ENCODE peak calls at places on chromosomes 7 and 10, in eight cellular contexts. O is endothelial cell of umbilical vein, B is H9, Q is IMR-90, L is HCT116, N is HepG2, C is MM.1S, S is GM12878. T is an unnamed sample.

GRCh38 chr10:15539262-15539661 is 168.2 kb upstream of the FAM171A1 start:
- DNase-seq in S (no peak), L (no peak), N (no peak), C (no peak), Q (no peak), O (no peak), B (no peak), T (no peak)

GRCh38 chr10:23927926-23928325 is 281.0 kb upstream of the KIAA1217 start:
- DNase-seq in N (no peak), O (no peak), B (no peak), Q (no peak), S (no peak), L (no peak), C (no peak), T (no peak)

GRCh38 chr10:70357447-70358035 is 24.9 kb downstream of the LRRC20 start:
- DNase-seq in B (no peak), S (no peak), N (no peak), L (no peak), O (no peak), Q (peak; percentile 77), C (no peak), T (no peak)

GRCh38 chr10:129744896-129745750 is 219.0 kb downstream of the EBF3 start:
- DNase-seq in N (no peak), B (no peak), O (no peak), L (no peak), C (no peak), Q (no peak), S (no peak), T (no peak)

GRCh38 chr7:118755067-118755625 is 530.6 kb downstream of the ANKRD7 start:
- DNase-seq in Q (no peak), S (no peak), C (peak; percentile 37), N (no peak), O (no peak), L (no peak), B (no peak), T (no peak)

GRCh38 chr10:70604106-70604505 is 1.6 kb upstream of the PRF1 start:
- DNase-seq in B (no peak), Q (no peak), O (no peak), N (no peak), S (no peak), C (no peak), L (no peak), T (no peak)

GRCh38 chr10:77131214-77131613 is 506.4 kb downstream of the KCNMA1 start:
- DNase-seq in L (no peak), S (no peak), B (no peak), O (no peak), C (no peak), Q (peak; percentile 82), N (no peak), T (no peak)

GRCh38 chr10:11245981-11246590 is 228.4 kb downstream of the CELF2 start:
- DNase-seq in Q (no peak), S (no peak), O (no peak), C (peak; percentile 42), B (no peak), L (no peak), N (no peak), T (no peak)

GRCh38 chr10:23013581-23014335 is 81.6 kb upstream of the MSRB2 start:
- DNase-seq in B (no peak), Q (no peak), S (no peak), C (no peak), L (no peak), N (no peak), O (no peak), T (no peak)

GRCh38 chr7:111587126-111587525 is 24.8 kb upstream of the IMMP2L start:
- DNase-seq in C (no peak), L (no peak), Q (no peak), B (no peak), O (no peak), N (no peak), S (no peak), T (no peak)

GRCh38 chr10:48469516-48470020 is 135.3 kb downstream of the ARHGAP22 start:
- DNase-seq in O (no peak), C (no peak), S (no peak), N (no peak), B (peak; percentile 22), Q (no peak), L (no peak), T (no peak)

GRCh38 chr7:116511552-116512523 is 12.3 kb downstream of the CAV2 start:
- DNase-seq in L (peak; percentile 85), B (no peak), O (peak; percentile 96), S (peak; percentile 72), Q (peak; percentile 69), C (peak; percentile 96), N (peak; percentile 10), T (peak; percentile 67)

GRCh38 chr10:60237977-60238376 is 151.7 kb downstream of the ANK3 start:
- DNase-seq in S (peak; percentile 28), B (no peak), L (no peak), O (no peak), N (no peak), C (no peak), Q (peak; percentile 13), T (no peak)

GRCh38 chr10:84846646-84847045 is 518.3 kb downstream of the CCSER2 start:
- DNase-seq in O (no peak), Q (no peak), L (no peak), C (no peak), N (no peak), B (no peak), S (no peak), T (no peak)

GRCh38 chr7:141416691-141417268 is 134.4 kb upstream of the AGK start:
- DNase-seq in N (no peak), S (no peak), B (no peak), L (no peak), Q (no peak), O (no peak), C (no peak), T (no peak)

GRCh38 chr10:12376211-12376610 is 26.9 kb downstream of the CAMK1D start:
- DNase-seq in Q (no peak), S (no peak), N (no peak), C (no peak), B (no peak), O (no peak), L (no peak), T (no peak)

GRCh38 chr7:106947244-106947728 is 82.2 kb downstream of the PIK3CG start:
- DNase-seq in S (no peak), B (peak; percentile 79), C (peak; percentile 86), O (peak; percentile 83), Q (peak; percentile 83), L (peak; percentile 68), N (peak; percentile 35), T (peak; percentile 49)
- H3K9ac ChIP-seq in S (no peak overlapping the region), B (no peak overlapping the region), C (no peak overlapping the region), O (no peak overlapping the region), Q (no peak overlapping the region), L (no peak overlapping the region), N (no peak overlapping the region), T (no peak overlapping the region)

DNA sequence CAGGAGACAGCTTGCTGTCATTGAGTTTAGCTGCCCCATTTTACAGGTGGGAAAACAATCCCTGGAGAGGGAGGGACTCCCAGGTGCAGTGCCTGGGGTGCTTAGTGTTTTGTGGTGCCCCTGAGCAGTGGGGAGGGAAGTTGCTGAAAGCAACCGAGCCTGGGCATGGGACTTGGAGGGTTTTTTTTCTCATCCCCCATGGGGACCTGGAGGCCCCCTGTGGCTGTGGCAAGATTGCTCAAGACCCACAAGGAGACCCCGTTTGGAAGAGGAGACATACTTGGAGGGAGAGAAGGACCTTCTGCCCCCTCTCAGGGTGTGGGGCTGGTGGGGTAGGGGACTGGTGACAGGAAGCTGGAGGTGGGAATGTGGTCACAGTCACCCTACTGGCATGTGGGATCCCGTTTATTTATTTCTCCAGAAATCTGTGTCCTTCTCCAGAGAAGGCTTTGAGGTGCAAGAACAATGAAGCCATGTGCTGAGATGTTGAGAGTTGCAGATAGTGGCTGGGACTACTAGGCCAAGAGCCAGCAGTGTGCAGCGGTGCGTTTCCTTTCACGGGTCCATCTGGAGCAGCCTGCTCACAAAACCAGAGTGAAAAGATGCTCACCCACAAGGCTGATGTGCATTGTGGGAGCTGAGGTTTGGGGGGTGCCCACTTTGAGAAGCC is 21.5 kb downstream of the ZMIZ1 start:
- DNase-seq in O (peak; percentile 19), N (no peak), S (no peak), C (no peak), L (no peak), B (no peak), Q (peak; percentile 57), T (peak; percentile 18)
- H3K9ac ChIP-seq in O (no peak overlapping the region), N (no peak overlapping the region), S (no peak overlapping the region), C (no peak overlapping the region), L (no peak overlapping the region), B (no peak overlapping the region), Q (no peak overlapping the region), T (no peak overlapping the region)

GRCh38 chr10:4688168-4688567 is 137.8 kb upstream of the AKR1E2 start:
- DNase-seq in N (no peak), B (no peak), S (no peak), Q (no peak), L (no peak), O (no peak), C (no peak), T (no peak)
- H3K9ac ChIP-seq in N (no peak overlapping the region), B (no peak overlapping the region), S (no peak overlapping the region), Q (no peak overlapping the region), L (peak overlapping the region; percentile 51), O (no peak overlapping the region), C (no peak overlapping the region), T (no peak overlapping the region)

GRCh38 chr7:2893411-2893861 is 49.3 kb upstream of the GNA12 start:
- DNase-seq in L (no peak), Q (no peak), O (no peak), N (no peak), C (no peak), S (no peak), B (no peak), T (no peak)
- H3K9ac ChIP-seq in L (no peak overlapping the region), Q (no peak overlapping the region), O (no peak overlapping the region), N (no peak overlapping the region), C (no peak overlapping the region), S (peak overlapping the region; percentile 7), B (no peak overlapping the region), T (no peak overlapping the region)

GRCh38 chr10:96244354-96244753 is 27.0 kb downstream of the BLNK start:
- DNase-seq in O (no peak), C (no peak), L (no peak), S (peak; percentile 89), Q (no peak), B (no peak), N (no peak), T (no peak)
- H3K9ac ChIP-seq in O (no peak overlapping the region), C (no peak overlapping the region), L (no peak overlapping the region), S (peak overlapping the region; percentile 34), Q (no peak overlapping the region), B (no peak overlapping the region), N (no peak overlapping the region), T (no peak overlapping the region)

DNA sequence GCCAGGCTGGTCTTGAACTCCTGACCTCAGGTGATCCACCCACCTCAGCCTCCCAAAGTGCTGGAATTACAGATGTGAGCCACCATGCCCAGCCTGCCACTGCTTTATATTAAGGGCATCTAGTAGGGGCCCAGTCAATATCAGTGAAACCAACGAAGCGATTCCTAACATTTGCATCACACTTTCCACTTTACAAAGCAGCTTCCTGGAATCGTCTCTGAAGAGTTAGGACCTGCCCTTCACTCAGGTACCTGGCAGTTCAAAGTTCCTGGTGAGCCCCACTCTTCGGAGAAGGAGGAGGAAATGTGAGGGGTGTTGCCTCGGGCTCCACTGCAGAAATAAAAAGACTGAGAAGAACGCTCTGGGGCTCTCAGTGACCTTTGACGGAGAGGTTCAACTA is 31.1 kb upstream of the EZH2 start:
- DNase-seq in Q (no peak), C (no peak), O (no peak), N (no peak), B (no peak), S (no peak), L (no peak), T (no peak)
- H3K9ac ChIP-seq in Q (no peak overlapping the region), C (no peak overlapping the region), O (no peak overlapping the region), N (no peak overlapping the region), B (no peak overlapping the region), S (no peak overlapping the region), L (no peak overlapping the region), T (no peak overlapping the region)

GRCh38 chr7:44608916-44609648 is 2.7 kb downstream of the OGDH start:
- DNase-seq in B (no peak), S (no peak), Q (no peak), O (no peak), L (no peak), N (no peak), C (no peak), T (no peak)
- H3K9ac ChIP-seq in B (no peak overlapping the region), S (no peak overlapping the region), Q (no peak overlapping the region), O (no peak overlapping the region), L (no peak overlapping the region), N (no peak overlapping the region), C (no peak overlapping the region), T (no peak overlapping the region)